ENCODE peak calls at places on chromosomes 7 and 10, in six cellular contexts. L is suprapubic skin, M is sigmoid colon, B is stomach, D is breast epithelium, K is HCT116. J is an unnamed sample.

GRCh38 chr7:130127404-130128395 is 57.4 kb downstream of the KLHDC10 start:
- DNase-seq in L (no peak), K (no peak), M (no peak), B (no peak), D (no peak), J (no peak)

GRCh38 chr7:21365866-21366624 is 61.8 kb upstream of the SP4 start:
- DNase-seq in K (peak), M (no peak), B (peak), D (no peak), L (no peak), J (no peak)

GRCh38 chr10:122637371-122637770 is 62.3 kb downstream of the C10orf120 start:
- DNase-seq in B (no peak), K (no peak), M (peak), D (no peak), L (no peak), J (no peak)

GRCh38 chr7:15459018-15459621 is 102.7 kb downstream of the AGMO start:
- DNase-seq in K (no peak), D (no peak), B (no peak), L (no peak), M (no peak), J (no peak)

GRCh38 chr7:25389489-25390106 is 161.3 kb upstream of the NPVF start:
- DNase-seq in D (no peak), B (no peak), M (no peak), L (no peak), K (peak), J (no peak)

GRCh38 chr10:84342584-84342983 is 14.2 kb downstream of the CCSER2 start:
- DNase-seq in K (no peak), B (no peak), M (no peak), L (no peak), D (no peak), J (no peak)

GRCh38 chr7:1967512-1968396 is 265.0 kb downstream of the MAD1L1 start:
- DNase-seq in B (no peak), D (no peak), K (no peak), L (no peak), M (no peak), J (peak)

GRCh38 chr7:74485611-74486010 is 31.9 kb downstream of the GTF2IRD1 start:
- DNase-seq in L (no peak), D (no peak), B (no peak), M (no peak), K (no peak), J (no peak)

GRCh38 chr10:110269641-110270318 is 34.9 kb downstream of the SMNDC1 start:
- DNase-seq in L (no peak), D (no peak), M (no peak), B (peak), K (no peak), J (no peak)

GRCh38 chr7:30473393-30473775 is 5.2 kb downstream of the NOD1 start:
- DNase-seq in M (no peak), B (no peak), K (no peak), L (no peak), D (no peak), J (no peak)

GRCh38 chr10:114337510-114338462 is 66.5 kb downstream of the AFAP1L2 start:
- DNase-seq in D (no peak), B (no peak), L (no peak), M (peak), K (no peak), J (peak)

GRCh38 chr7:2633538-2634264 is 1.9 kb downstream of the TTYH3 start:
- DNase-seq in M (peak), D (no peak), K (no peak), L (no peak), B (no peak), J (peak)

GRCh38 chr10:86942441-86943315 is 14.7 kb downstream of the MMRN2 start:
- DNase-seq in K (no peak), M (peak), D (peak), B (peak), L (peak), J (peak)

GRCh38 chr7:33868151-33868550 is 37.2 kb upstream of the BMPER start:
- DNase-seq in M (no peak), K (no peak), L (no peak), D (no peak), B (no peak), J (no peak)

GRCh38 chr10:90195288-90195840 is 494.0 kb downstream of the KIF20B start:
- DNase-seq in B (no peak), K (no peak), D (no peak), L (no peak), M (no peak), J (no peak)

GRCh38 chr7:137920637-137921473 is 74.1 kb upstream of the DGKI start:
- DNase-seq in K (no peak), L (no peak), D (no peak), M (no peak), B (no peak), J (no peak)

GRCh38 chr10:49167629-49168540 is 20.3 kb downstream of the TMEM273 start:
- DNase-seq in L (no peak), B (no peak), K (no peak), M (no peak), D (no peak), J (no peak)

GRCh38 chr10:110405401-110405800 is 92.3 kb upstream of the DUSP5 start:
- DNase-seq in L (no peak), B (no peak), K (no peak), D (no peak), M (no peak), J (no peak)

GRCh38 chr10:7335977-7336376 is 74.9 kb downstream of the SFMBT2 start:
- DNase-seq in B (no peak), D (no peak), L (no peak), M (no peak), K (no peak), J (no peak)

GRCh38 chr7:4712371-4713182 is 30.5 kb downstream of the FOXK1 start:
- DNase-seq in B (no peak), M (no peak), L (no peak), D (no peak), K (no peak), J (no peak)

GRCh38 chr10:113947138-113948011 is 92.9 kb downstream of the NHLRC2 start:
- DNase-seq in D (no peak), M (no peak), L (no peak), B (peak), K (no peak), J (no peak)

GRCh38 chr7:154841731-154842331 is 161.1 kb downstream of the PAXIP1 start:
- DNase-seq in B (peak), M (no peak), L (no peak), K (no peak), D (no peak), J (no peak)

GRCh38 chr10:19111501-19112267 is 63.1 kb downstream of the MALRD1 start:
- DNase-seq in D (no peak), L (no peak), B (no peak), M (no peak), K (no peak), J (no peak)

GRCh38 chr10:13977861-13978843 is 352.6 kb downstream of the FRMD4A start:
- DNase-seq in L (no peak), B (no peak), M (no peak), K (no peak), D (no peak), J (no peak)

GRCh38 chr7:152568972-152569371 is 107.0 kb downstream of the XRCC2 start:
- DNase-seq in K (no peak), M (no peak), L (no peak), D (no peak), B (no peak), J (peak)

GRCh38 chr7:28503396-28503795 is 91.1 kb downstream of the CREB5 start:
- DNase-seq in L (no peak), K (no peak), M (no peak), D (no peak), B (no peak), J (no peak)

GRCh38 chr7:112381311-112382091 is 68.8 kb upstream of the IFRD1 start:
- DNase-seq in D (no peak), L (no peak), K (no peak), M (no peak), B (no peak), J (no peak)

GRCh38 chr10:17910144-17910789 is 41.5 kb upstream of the SLC39A12 start:
- DNase-seq in L (no peak), B (no peak), K (peak), D (no peak), M (peak), J (no peak)

GRCh38 chr10:82660983-82661382 is 786.0 kb downstream of the NRG3 start:
- DNase-seq in B (no peak), M (no peak), L (no peak), K (no peak), D (no peak), J (no peak)

GRCh38 chr7:114941692-114942091 is 19.8 kb downstream of the MDFIC start:
- DNase-seq in K (no peak), D (no peak), B (no peak), M (no peak), L (no peak), J (no peak)

DNA sequence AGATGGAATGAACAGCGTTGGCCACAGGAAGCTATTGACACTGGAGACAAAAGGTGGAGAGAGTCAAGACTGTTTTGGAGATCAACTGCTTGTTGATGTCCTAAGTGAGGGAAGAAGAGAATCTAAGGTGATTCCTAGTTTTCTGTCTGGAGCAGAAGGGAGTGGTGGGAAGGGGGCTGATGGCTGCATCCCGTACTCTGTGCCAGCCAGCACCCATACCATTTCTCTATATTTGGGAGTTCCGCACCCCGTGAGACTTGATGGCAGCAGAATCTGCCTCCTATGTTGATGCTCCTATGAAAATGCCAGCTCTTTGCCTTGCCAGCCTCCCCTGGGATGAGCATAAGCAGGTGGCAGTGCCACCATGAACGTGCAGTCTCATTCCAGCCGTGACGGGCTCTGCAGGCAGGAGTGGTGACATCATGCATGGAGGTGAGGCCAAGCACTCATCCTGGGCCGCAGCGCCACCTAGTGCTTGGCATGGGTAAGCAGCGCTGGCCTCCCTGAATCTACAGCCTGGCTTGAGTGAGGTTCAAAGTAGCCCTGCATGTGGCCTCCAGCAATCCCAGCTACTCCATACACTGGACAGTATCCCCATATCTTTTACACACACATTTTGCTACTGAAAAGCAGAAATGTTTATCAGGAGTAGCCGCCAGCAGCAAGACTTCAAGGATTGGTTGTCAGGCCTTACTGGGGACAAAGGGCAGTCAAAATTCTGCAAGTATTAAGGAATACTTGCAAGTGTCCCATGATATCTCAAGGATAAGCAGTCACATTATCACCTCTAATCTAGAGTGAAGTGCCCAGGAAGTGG is 43.0 kb downstream of the PODXL start:
- DNase-seq in K (peak), M (peak), D (peak), B (peak), L (peak), J (peak)
- TF ChIP-seq POLR2AphosphoS5 in K (peak), M (peak), D (peak), B (no peak), L (no peak), J (peak)

DNA sequence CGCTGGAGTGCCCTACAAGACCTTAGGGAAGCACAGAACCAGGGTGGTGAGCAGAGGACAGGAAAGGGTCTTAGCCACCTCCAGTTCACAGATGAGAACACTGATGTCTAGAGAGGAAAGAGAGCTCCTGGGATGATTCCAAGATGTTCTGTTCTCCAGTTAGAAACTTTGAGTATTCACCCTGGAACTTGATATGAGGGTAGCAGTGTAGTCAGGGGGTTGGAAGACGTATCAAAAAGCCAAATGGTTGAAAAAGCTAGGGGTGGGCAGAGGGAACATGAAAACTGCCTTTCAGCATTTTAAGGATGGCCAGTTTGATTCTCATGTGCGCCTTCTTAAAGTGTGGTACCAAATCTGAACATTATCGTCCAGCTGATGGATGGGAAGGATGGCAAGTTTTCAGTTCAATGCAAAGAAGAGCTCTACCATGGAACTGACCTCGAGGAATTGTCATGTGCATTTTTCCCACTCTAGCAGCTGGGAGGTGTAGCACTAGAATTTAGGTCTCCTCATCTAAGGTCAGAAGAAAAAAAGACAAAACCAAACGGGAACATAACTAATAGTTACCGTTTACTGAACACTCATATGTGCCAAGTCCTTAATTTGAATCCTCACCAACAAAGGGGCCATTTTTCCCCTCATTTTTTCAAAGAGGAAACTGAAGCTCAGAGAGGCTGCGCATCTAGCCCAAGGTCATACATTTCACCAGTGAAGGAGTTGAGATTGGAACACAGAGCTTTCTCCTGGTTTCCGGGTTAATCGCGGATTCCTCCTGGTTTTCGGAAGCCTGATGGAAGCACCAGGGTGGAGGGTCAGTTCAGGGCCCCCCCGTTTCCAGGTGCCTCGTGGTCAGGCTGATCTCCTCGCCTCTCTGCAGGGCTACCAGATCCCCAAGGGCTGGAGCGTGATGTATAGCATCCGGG is 6.0 kb upstream of the CYP26A1 start:
- DNase-seq in L (no peak), M (no peak), K (no peak), D (no peak), B (no peak), J (no peak)
- H3K4me3 ChIP-seq in L (no peak), M (no peak), K (no peak), D (peak), B (no peak), J (no peak)

GRCh38 chr10:79982486-79982800 is 33.5 kb upstream of the SFTPD start:
- DNase-seq in D (no peak), B (no peak), M (no peak), L (no peak), K (no peak), J (no peak)

GRCh38 chr10:79980711-79981110 is 31.8 kb upstream of the SFTPD start:
- DNase-seq in K (no peak), B (no peak), D (no peak), M (no peak), L (no peak), J (no peak)

GRCh38 chr10:79981356-79981672 is 32.4 kb upstream of the SFTPD start:
- DNase-seq in B (no peak), L (no peak), D (no peak), K (no peak), M (no peak), J (no peak)

GRCh38 chr10:79982861-79983260 is 34.0 kb upstream of the SFTPD start:
- DNase-seq in M (no peak), K (no peak), B (no peak), D (no peak), L (no peak), J (no peak)

GRCh38 chr10:79981673-79982485 is 33.0 kb upstream of the SFTPD start:
- DNase-seq in B (peak), D (peak), L (no peak), M (peak), K (peak), J (no peak)
- TF ChIP-seq POLR2AphosphoS5 in B (no peak), D (no peak), L (no peak), M (no peak), K (peak), J (no peak)

GRCh38 chr10:95451568-95452524 is 109.3 kb downstream of the SORBS1 start:
- DNase-seq in K (no peak), B (no peak), D (no peak), L (no peak), M (no peak), J (no peak)
- H3K4me3 ChIP-seq in K (no peak), B (no peak), D (no peak), L (no peak), M (no peak), J (no peak)

DNA sequence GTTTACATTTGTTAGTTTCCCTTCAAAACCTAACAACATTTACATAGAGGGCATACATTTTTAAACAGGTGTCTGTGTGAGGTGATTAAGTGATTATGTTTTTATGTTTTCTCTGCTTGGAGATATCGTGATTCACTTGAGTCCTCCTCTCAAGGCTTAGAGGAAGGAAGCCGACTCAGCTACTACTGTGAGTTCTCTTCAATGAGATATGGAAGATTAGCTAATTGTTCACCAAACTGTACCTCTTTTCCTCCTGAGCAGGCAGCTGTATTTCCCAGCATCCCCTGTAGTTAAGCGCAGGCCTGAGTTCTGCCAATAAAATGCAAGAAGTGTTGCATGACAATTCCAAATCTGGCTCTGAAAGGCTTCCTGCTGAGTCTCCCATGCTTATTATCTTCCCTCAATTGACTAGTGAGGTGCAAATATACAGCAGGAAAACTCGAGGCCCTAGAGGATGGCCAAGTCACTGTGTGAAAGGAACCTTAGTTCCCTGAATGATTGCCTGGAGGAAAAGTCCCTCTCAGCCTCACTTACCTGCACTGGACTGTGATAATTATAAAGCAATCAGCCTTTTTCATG is 528.7 kb downstream of the GRM8 start:
- DNase-seq in D (no peak), M (no peak), L (no peak), K (no peak), B (no peak), J (no peak)
- TF ChIP-seq POLR2AphosphoS5 in D (no peak), M (no peak), L (no peak), K (no peak), B (no peak), J (no peak)

DNA sequence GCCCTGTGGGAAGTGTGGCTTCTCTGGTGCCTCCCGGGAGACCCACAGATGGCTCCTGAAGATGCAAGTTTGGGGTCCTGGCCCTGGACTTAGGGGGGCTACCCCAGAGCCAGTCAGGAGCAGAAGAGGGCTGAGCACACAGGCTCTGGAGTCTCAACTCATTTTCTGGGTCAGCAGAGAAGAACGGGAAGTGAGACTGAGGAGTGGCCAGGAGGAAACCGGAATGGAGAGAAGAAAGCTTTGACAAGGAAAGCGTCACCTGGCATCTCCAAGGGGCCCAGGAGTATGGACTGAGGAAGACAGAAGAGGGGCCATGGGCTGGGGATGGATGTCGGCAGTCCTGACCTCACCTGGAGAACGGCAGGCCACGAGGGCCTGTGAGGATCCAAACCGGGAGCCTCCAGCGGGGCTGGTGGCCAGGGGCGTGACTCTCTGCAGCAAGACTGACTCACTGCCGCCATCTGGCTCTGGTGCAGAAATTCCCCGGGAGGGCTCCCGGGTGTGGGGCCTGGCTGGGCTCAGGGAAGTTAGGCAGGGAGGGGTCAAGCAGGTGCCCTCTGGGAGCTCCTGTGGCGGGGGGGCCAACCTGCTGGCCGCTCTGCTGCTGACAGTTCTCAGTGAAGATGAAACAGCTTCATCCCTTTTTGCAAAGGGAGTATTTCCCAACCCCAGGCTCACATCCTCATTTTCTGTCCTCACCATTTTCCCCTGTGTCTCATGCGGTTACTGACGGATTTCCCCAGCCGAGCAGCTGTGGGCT is 23.6 kb downstream of the DAGLB start:
- DNase-seq in B (peak), M (no peak), L (no peak), K (no peak), D (no peak), J (peak)
- H3K4me3 ChIP-seq in B (no peak), M (no peak), L (no peak), K (no peak), D (no peak), J (no peak)

J was measured in spleen.